ENCODE peak calls at places on chromosomes 11 and 22, in six cellular contexts. One of them, this sample, is unnamed.

GRCh38 chr22:27420817-27421361 is 380.7 kb downstream of the MN1 start:
- DNase-seq in ovary: peak
- DNase-seq in CD8-positive, alpha-beta T cell: no peak
- DNase-seq in A549: no peak
- DNase-seq in activated CD8-positive, alpha-beta T cell treated with anti-CD3 and anti-CD28 coated beads for 36 hours: no peak
- DNase-seq in neural progenitor cell: no peak
- DNase-seq in this sample: no peak

GRCh38 chr11:122559734-122560382 is 95.7 kb upstream of the UBASH3B start:
- DNase-seq in ovary: no peak
- DNase-seq in CD8-positive, alpha-beta T cell: no peak
- DNase-seq in A549: peak
- DNase-seq in activated CD8-positive, alpha-beta T cell treated with anti-CD3 and anti-CD28 coated beads for 36 hours: peak
- DNase-seq in neural progenitor cell: peak
- DNase-seq in this sample: no peak

GRCh38 chr11:121958978-121959340 is 157.1 kb downstream of the BLID start:
- DNase-seq in ovary: no peak
- DNase-seq in CD8-positive, alpha-beta T cell: no peak
- DNase-seq in A549: no peak
- DNase-seq in activated CD8-positive, alpha-beta T cell treated with anti-CD3 and anti-CD28 coated beads for 36 hours: no peak
- DNase-seq in neural progenitor cell: no peak
- DNase-seq in this sample: no peak

GRCh38 chr22:44543362-44543761 is 45.3 kb upstream of the RTL6 start:
- DNase-seq in ovary: no peak
- DNase-seq in CD8-positive, alpha-beta T cell: no peak
- DNase-seq in A549: no peak
- DNase-seq in activated CD8-positive, alpha-beta T cell treated with anti-CD3 and anti-CD28 coated beads for 36 hours: no peak
- DNase-seq in neural progenitor cell: no peak
- DNase-seq in this sample: no peak

GRCh38 chr11:76105637-76106036 is 100.7 kb downstream of the WNT11 start:
- DNase-seq in ovary: no peak
- DNase-seq in CD8-positive, alpha-beta T cell: no peak
- DNase-seq in A549: no peak
- DNase-seq in activated CD8-positive, alpha-beta T cell treated with anti-CD3 and anti-CD28 coated beads for 36 hours: no peak
- DNase-seq in neural progenitor cell: no peak
- DNase-seq in this sample: no peak

GRCh38 chr11:122998727-122999370 is 17.2 kb upstream of the BSX start:
- DNase-seq in ovary: no peak
- DNase-seq in CD8-positive, alpha-beta T cell: no peak
- DNase-seq in A549: no peak
- DNase-seq in activated CD8-positive, alpha-beta T cell treated with anti-CD3 and anti-CD28 coated beads for 36 hours: no peak
- DNase-seq in neural progenitor cell: peak
- DNase-seq in this sample: no peak

GRCh38 chr11:112481893-112482292 is 221.2 kb upstream of the PLET1 start:
- DNase-seq in ovary: no peak
- DNase-seq in CD8-positive, alpha-beta T cell: no peak
- DNase-seq in A549: no peak
- DNase-seq in activated CD8-positive, alpha-beta T cell treated with anti-CD3 and anti-CD28 coated beads for 36 hours: no peak
- DNase-seq in neural progenitor cell: no peak
- DNase-seq in this sample: no peak

GRCh38 chr11:65429724-65430405 is 7.3 kb downstream of the NEAT1 start:
- DNase-seq in ovary: peak
- DNase-seq in CD8-positive, alpha-beta T cell: peak
- DNase-seq in A549: peak
- DNase-seq in activated CD8-positive, alpha-beta T cell treated with anti-CD3 and anti-CD28 coated beads for 36 hours: peak
- DNase-seq in neural progenitor cell: no peak
- DNase-seq in this sample: no peak

GRCh38 chr11:93407777-93408401 is 77.3 kb downstream of the DEUP1 start:
- DNase-seq in ovary: no peak
- DNase-seq in CD8-positive, alpha-beta T cell: no peak
- DNase-seq in A549: no peak
- DNase-seq in activated CD8-positive, alpha-beta T cell treated with anti-CD3 and anti-CD28 coated beads for 36 hours: no peak
- DNase-seq in neural progenitor cell: no peak
- DNase-seq in this sample: no peak

GRCh38 chr11:2537896-2538855 is 93.4 kb downstream of the KCNQ1 start:
- DNase-seq in ovary: peak
- DNase-seq in CD8-positive, alpha-beta T cell: no peak
- DNase-seq in A549: no peak
- DNase-seq in activated CD8-positive, alpha-beta T cell treated with anti-CD3 and anti-CD28 coated beads for 36 hours: no peak
- DNase-seq in neural progenitor cell: no peak
- DNase-seq in this sample: no peak

GRCh38 chr11:2433106-2433925 is 11.0 kb downstream of the TRPM5 start:
- DNase-seq in ovary: no peak
- DNase-seq in CD8-positive, alpha-beta T cell: no peak
- DNase-seq in A549: no peak
- DNase-seq in activated CD8-positive, alpha-beta T cell treated with anti-CD3 and anti-CD28 coated beads for 36 hours: no peak
- DNase-seq in neural progenitor cell: no peak
- DNase-seq in this sample: no peak

GRCh38 chr11:1938343-1939005 is 8.7 kb upstream of the MRPL23 start:
- DNase-seq in ovary: no peak
- DNase-seq in CD8-positive, alpha-beta T cell: no peak
- DNase-seq in A549: no peak
- DNase-seq in activated CD8-positive, alpha-beta T cell treated with anti-CD3 and anti-CD28 coated beads for 36 hours: peak
- DNase-seq in neural progenitor cell: no peak
- DNase-seq in this sample: no peak

GRCh38 chr11:102546923-102547471 is 16.4 kb upstream of the MMP7 start:
- DNase-seq in ovary: no peak
- DNase-seq in CD8-positive, alpha-beta T cell: no peak
- DNase-seq in A549: no peak
- DNase-seq in activated CD8-positive, alpha-beta T cell treated with anti-CD3 and anti-CD28 coated beads for 36 hours: peak
- DNase-seq in neural progenitor cell: no peak
- DNase-seq in this sample: no peak

GRCh38 chr11:95257596-95257995 is 26.6 kb upstream of the SESN3 start:
- DNase-seq in ovary: no peak
- DNase-seq in CD8-positive, alpha-beta T cell: no peak
- DNase-seq in A549: no peak
- DNase-seq in activated CD8-positive, alpha-beta T cell treated with anti-CD3 and anti-CD28 coated beads for 36 hours: no peak
- DNase-seq in neural progenitor cell: no peak
- DNase-seq in this sample: no peak

GRCh38 chr11:121572581-121573059 is 119.9 kb upstream of the SORL1-AS1 start:
- DNase-seq in ovary: no peak
- DNase-seq in CD8-positive, alpha-beta T cell: no peak
- DNase-seq in A549: no peak
- DNase-seq in activated CD8-positive, alpha-beta T cell treated with anti-CD3 and anti-CD28 coated beads for 36 hours: no peak
- DNase-seq in neural progenitor cell: no peak
- DNase-seq in this sample: no peak

GRCh38 chr11:101706541-101706940 is 122.7 kb upstream of the TRPC6 start:
- DNase-seq in ovary: no peak
- DNase-seq in CD8-positive, alpha-beta T cell: no peak
- DNase-seq in A549: peak
- DNase-seq in activated CD8-positive, alpha-beta T cell treated with anti-CD3 and anti-CD28 coated beads for 36 hours: no peak
- DNase-seq in neural progenitor cell: no peak
- DNase-seq in this sample: no peak

GRCh38 chr22:50720301-50720845 is 17.6 kb upstream of the ACR start:
- DNase-seq in ovary: no peak
- DNase-seq in CD8-positive, alpha-beta T cell: no peak
- DNase-seq in A549: no peak
- DNase-seq in activated CD8-positive, alpha-beta T cell treated with anti-CD3 and anti-CD28 coated beads for 36 hours: no peak
- DNase-seq in neural progenitor cell: peak
- DNase-seq in this sample: no peak

GRCh38 chr11:122441702-122442092 is 213.8 kb upstream of the UBASH3B start:
- DNase-seq in ovary: no peak
- DNase-seq in CD8-positive, alpha-beta T cell: no peak
- DNase-seq in A549: no peak
- DNase-seq in activated CD8-positive, alpha-beta T cell treated with anti-CD3 and anti-CD28 coated beads for 36 hours: no peak
- DNase-seq in neural progenitor cell: no peak
- DNase-seq in this sample: no peak

GRCh38 chr11:6240139-6240538 is 1.2 kb downstream of the CNGA4 start:
- DNase-seq in ovary: no peak
- DNase-seq in CD8-positive, alpha-beta T cell: no peak
- DNase-seq in A549: no peak
- DNase-seq in activated CD8-positive, alpha-beta T cell treated with anti-CD3 and anti-CD28 coated beads for 36 hours: no peak
- DNase-seq in neural progenitor cell: no peak
- DNase-seq in this sample: no peak

GRCh38 chr22:28112548-28113043 is 193.5 kb upstream of the PITPNB start:
- DNase-seq in ovary: no peak
- DNase-seq in CD8-positive, alpha-beta T cell: no peak
- DNase-seq in A549: peak
- DNase-seq in activated CD8-positive, alpha-beta T cell treated with anti-CD3 and anti-CD28 coated beads for 36 hours: no peak
- DNase-seq in neural progenitor cell: peak
- DNase-seq in this sample: no peak

GRCh38 chr11:68961245-68961644 is 19.5 kb downstream of the MRGPRD start:
- DNase-seq in ovary: peak
- DNase-seq in CD8-positive, alpha-beta T cell: no peak
- DNase-seq in A549: no peak
- DNase-seq in activated CD8-positive, alpha-beta T cell treated with anti-CD3 and anti-CD28 coated beads for 36 hours: no peak
- DNase-seq in neural progenitor cell: no peak
- DNase-seq in this sample: no peak

GRCh38 chr22:36360011-36360410 is 27.8 kb downstream of the MYH9 start:
- DNase-seq in ovary: no peak
- DNase-seq in CD8-positive, alpha-beta T cell: no peak
- DNase-seq in A549: no peak
- DNase-seq in activated CD8-positive, alpha-beta T cell treated with anti-CD3 and anti-CD28 coated beads for 36 hours: no peak
- DNase-seq in neural progenitor cell: peak
- DNase-seq in this sample: no peak
- TF ChIP-seq CTCF in ovary: no peak
- TF ChIP-seq CTCF in CD8-positive, alpha-beta T cell: no peak
- TF ChIP-seq CTCF in A549: no peak
- TF ChIP-seq CTCF in activated CD8-positive, alpha-beta T cell treated with anti-CD3 and anti-CD28 coated beads for 36 hours: no peak
- TF ChIP-seq CTCF in neural progenitor cell: no peak
- TF ChIP-seq CTCF in this sample: no peak

GRCh38 chr11:59810189-59810910 is at the start of gene MRPL16:
- DNase-seq in ovary: peak
- DNase-seq in CD8-positive, alpha-beta T cell: peak
- DNase-seq in A549: peak
- DNase-seq in activated CD8-positive, alpha-beta T cell treated with anti-CD3 and anti-CD28 coated beads for 36 hours: peak
- DNase-seq in neural progenitor cell: peak
- DNase-seq in this sample: peak
- TF ChIP-seq CTCF in ovary: peak
- TF ChIP-seq CTCF in CD8-positive, alpha-beta T cell: peak
- TF ChIP-seq CTCF in A549: no peak
- TF ChIP-seq CTCF in activated CD8-positive, alpha-beta T cell treated with anti-CD3 and anti-CD28 coated beads for 36 hours: no peak
- TF ChIP-seq CTCF in neural progenitor cell: peak
- TF ChIP-seq CTCF in this sample: no peak

GRCh38 chr11:81237139-81237538 is 1496.5 kb downstream of the FAM181B start:
- DNase-seq in ovary: no peak
- DNase-seq in CD8-positive, alpha-beta T cell: no peak
- DNase-seq in A549: peak
- DNase-seq in activated CD8-positive, alpha-beta T cell treated with anti-CD3 and anti-CD28 coated beads for 36 hours: peak
- DNase-seq in neural progenitor cell: peak
- DNase-seq in this sample: no peak
- TF ChIP-seq CTCF in ovary: peak
- TF ChIP-seq CTCF in CD8-positive, alpha-beta T cell: no peak
- TF ChIP-seq CTCF in A549: peak
- TF ChIP-seq CTCF in activated CD8-positive, alpha-beta T cell treated with anti-CD3 and anti-CD28 coated beads for 36 hours: no peak
- TF ChIP-seq CTCF in neural progenitor cell: peak
- TF ChIP-seq CTCF in this sample: no peak

DNA sequence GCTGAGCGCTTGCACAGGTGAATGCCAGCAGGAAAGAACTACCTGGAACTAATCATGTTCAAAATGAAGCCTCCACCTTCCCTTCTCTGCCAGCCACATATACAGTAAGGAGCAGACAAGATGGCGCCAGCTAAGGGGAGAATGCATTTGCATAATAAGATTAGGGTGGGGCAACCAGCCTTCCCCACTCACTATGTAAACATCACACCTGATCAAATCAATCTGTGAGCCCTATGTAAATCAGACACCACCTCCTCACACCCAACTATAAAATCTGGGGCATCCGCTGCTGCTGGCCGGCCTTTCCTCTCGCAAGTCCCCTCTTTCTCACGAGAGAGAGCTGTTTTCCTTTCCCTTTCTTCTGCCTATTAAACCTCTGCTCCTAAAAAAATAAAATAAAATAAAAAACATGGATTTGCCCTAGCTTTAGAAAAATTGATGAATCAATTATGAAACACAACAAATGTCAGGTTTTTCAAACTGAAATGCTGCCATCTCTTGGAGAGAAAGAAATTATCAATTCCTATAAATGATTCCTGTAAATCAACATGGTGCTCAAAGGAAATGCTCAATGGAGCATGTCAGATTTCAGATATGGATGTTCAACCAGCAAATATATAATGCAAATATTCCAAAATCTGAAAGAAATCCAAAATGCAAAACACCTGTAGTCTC is 108.9 kb downstream of the SGSM3 start:
- DNase-seq in ovary: no peak
- DNase-seq in CD8-positive, alpha-beta T cell: no peak
- DNase-seq in A549: no peak
- DNase-seq in activated CD8-positive, alpha-beta T cell treated with anti-CD3 and anti-CD28 coated beads for 36 hours: no peak
- DNase-seq in neural progenitor cell: no peak
- DNase-seq in this sample: no peak
- TF ChIP-seq CTCF in ovary: no peak
- TF ChIP-seq CTCF in CD8-positive, alpha-beta T cell: no peak
- TF ChIP-seq CTCF in A549: no peak
- TF ChIP-seq CTCF in activated CD8-positive, alpha-beta T cell treated with anti-CD3 and anti-CD28 coated beads for 36 hours: peak
- TF ChIP-seq CTCF in neural progenitor cell: no peak
- TF ChIP-seq CTCF in this sample: no peak

GRCh38 chr11:111189466-111189865 is 56.1 kb upstream of the POU2AF2 start:
- DNase-seq in ovary: no peak
- DNase-seq in CD8-positive, alpha-beta T cell: no peak
- DNase-seq in A549: no peak
- DNase-seq in activated CD8-positive, alpha-beta T cell treated with anti-CD3 and anti-CD28 coated beads for 36 hours: no peak
- DNase-seq in neural progenitor cell: no peak
- DNase-seq in this sample: no peak
- TF ChIP-seq CTCF in ovary: no peak
- TF ChIP-seq CTCF in CD8-positive, alpha-beta T cell: no peak
- TF ChIP-seq CTCF in A549: no peak
- TF ChIP-seq CTCF in activated CD8-positive, alpha-beta T cell treated with anti-CD3 and anti-CD28 coated beads for 36 hours: no peak
- TF ChIP-seq CTCF in neural progenitor cell: no peak
- TF ChIP-seq CTCF in this sample: no peak

DNA sequence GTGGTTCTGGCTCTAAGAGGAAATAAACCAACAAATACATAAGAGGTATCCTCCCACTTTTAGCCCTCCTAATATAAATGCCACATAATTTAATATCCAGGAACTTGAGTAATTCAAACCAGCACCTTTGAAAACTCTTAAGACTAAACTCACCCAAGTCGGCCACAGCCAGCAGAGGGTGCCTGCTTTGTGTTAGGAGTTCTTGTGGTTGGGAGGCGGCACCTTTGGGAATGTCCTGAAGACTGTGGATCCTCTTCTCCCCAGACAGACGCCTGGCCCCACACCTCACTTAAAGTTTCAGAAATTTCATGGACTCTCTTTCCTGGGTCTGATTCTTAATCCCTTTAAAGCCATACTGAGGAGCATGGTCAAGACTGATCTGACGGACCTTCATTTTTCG is 169.0 kb downstream of the TBC1D22A start:
- DNase-seq in ovary: no peak
- DNase-seq in CD8-positive, alpha-beta T cell: no peak
- DNase-seq in A549: peak
- DNase-seq in activated CD8-positive, alpha-beta T cell treated with anti-CD3 and anti-CD28 coated beads for 36 hours: no peak
- DNase-seq in neural progenitor cell: no peak
- DNase-seq in this sample: no peak
- TF ChIP-seq CTCF in ovary: no peak
- TF ChIP-seq CTCF in CD8-positive, alpha-beta T cell: no peak
- TF ChIP-seq CTCF in A549: no peak
- TF ChIP-seq CTCF in activated CD8-positive, alpha-beta T cell treated with anti-CD3 and anti-CD28 coated beads for 36 hours: no peak
- TF ChIP-seq CTCF in neural progenitor cell: peak
- TF ChIP-seq CTCF in this sample: no peak

GRCh38 chr22:39291501-39291900 is 27.9 kb downstream of the RPL3 start:
- DNase-seq in ovary: no peak
- DNase-seq in CD8-positive, alpha-beta T cell: no peak
- DNase-seq in A549: no peak
- DNase-seq in activated CD8-positive, alpha-beta T cell treated with anti-CD3 and anti-CD28 coated beads for 36 hours: no peak
- DNase-seq in neural progenitor cell: no peak
- DNase-seq in this sample: no peak
- TF ChIP-seq CTCF in ovary: no peak
- TF ChIP-seq CTCF in CD8-positive, alpha-beta T cell: no peak
- TF ChIP-seq CTCF in A549: peak
- TF ChIP-seq CTCF in activated CD8-positive, alpha-beta T cell treated with anti-CD3 and anti-CD28 coated beads for 36 hours: no peak
- TF ChIP-seq CTCF in neural progenitor cell: peak
- TF ChIP-seq CTCF in this sample: no peak

This sample was measured in omental fat pad.